ENCODE peak calls at places on chromosomes 13 and 19, in four cellular contexts. O is stomach, W is AG04450, G is SW480. Y is an unnamed sample.

GRCh38 chr19:1079566-1080111 is 12.7 kb downstream of the ARHGAP45 start:
- DNase-seq in O (no peak), W (no peak), G (no peak), Y (no peak)

GRCh38 chr19:1512671-1513491 is at the start of gene ADAMTSL5:
- DNase-seq in O (peak), G (peak), W (no peak), Y (no peak)

GRCh38 chr13:44259045-44260042 is 114.3 kb upstream of the SERP2 start:
- DNase-seq in W (no peak), O (peak), G (peak), Y (peak)

GRCh38 chr19:45881909-45882528 is 3.9 kb downstream of the IRF2BP1 start:
- DNase-seq in W (no peak), G (peak), O (peak), Y (no peak)

GRCh38 chr19:37905936-37906867 is at the start of gene WDR87:
- DNase-seq in O (peak), W (no peak), G (peak), Y (peak)

GRCh38 chr13:110479215-110479545 is 82.3 kb downstream of the RAB20 start:
- DNase-seq in O (no peak), W (no peak), G (no peak), Y (no peak)

GRCh38 chr19:7515471-7516226 is at the start of gene ZNF358:
- DNase-seq in G (peak), W (no peak), O (peak), Y (peak)

GRCh38 chr19:45511074-45511473 is 3.8 kb downstream of the VASP start:
- DNase-seq in G (no peak), W (no peak), O (no peak), Y (no peak)

GRCh38 chr13:99970761-99971575 is 599 bp downstream of the ZIC5 start:
- DNase-seq in W (no peak), G (peak), O (no peak), Y (no peak)

GRCh38 chr19:2528543-2529173 is 52.7 kb downstream of the GADD45B start:
- DNase-seq in O (peak), G (no peak), W (no peak), Y (peak)

GRCh38 chr13:48078251-48078656 is 16.6 kb downstream of the MED4 start:
- DNase-seq in O (no peak), W (no peak), G (peak), Y (no peak)

GRCh38 chr19:10289836-10290438 is at the start of gene ICAM5:
- DNase-seq in O (no peak), G (peak), W (no peak), Y (no peak)

GRCh38 chr13:94641432-94641941 is 39.8 kb downstream of the GPR180 start:
- DNase-seq in G (no peak), W (peak), O (no peak), Y (no peak)

GRCh38 chr19:18254546-18255500 is 19.4 kb downstream of the IQCN start:
- DNase-seq in G (peak), W (no peak), O (peak), Y (no peak)

GRCh38 chr19:10011974-10012373 is 1.3 kb upstream of the RDH8 start:
- DNase-seq in G (no peak), W (no peak), O (no peak), Y (no peak)

Y was measured in lung.